ENCODE peak calls at places on chromosomes 12 and 14, in eight cellular contexts. E is transverse colon, Q is A549, U is suprapubic skin, L is H1, Z is stomach, T is ovary, A is sigmoid colon. D is an unnamed sample.

GRCh38 chr14:51652168-51653095 is 722 bp downstream of the FRMD6 start:
- DNase-seq in E (peak; percentile 35), Q (no peak), U (no peak), L (no peak), Z (peak; percentile 38), T (peak; percentile 47), A (peak; percentile 76), D (no peak)

GRCh38 chr12:112401054-112401453 is 8.4 kb downstream of the RPL6 start:
- DNase-seq in E (no peak), Q (no peak), U (no peak), L (no peak), Z (no peak), T (no peak), A (no peak), D (no peak)

GRCh38 chr12:29957835-29958234 is 174.1 kb upstream of the TMTC1 start:
- DNase-seq in E (no peak), Q (no peak), U (no peak), L (no peak), Z (no peak), T (no peak), A (no peak), D (no peak)

GRCh38 chr14:55701638-55702037 is 121.6 kb downstream of the KTN1 start:
- DNase-seq in E (no peak), Q (peak; percentile 33), U (no peak), L (no peak), Z (no peak), T (no peak), A (no peak), D (no peak)

GRCh38 chr12:130139971-130140547 is 22.2 kb upstream of the FZD10 start:
- DNase-seq in E (no peak), Q (peak; percentile 54), U (no peak), L (no peak), Z (no peak), T (peak; percentile 45), A (no peak), D (no peak)

GRCh38 chr12:68334136-68334535 is 2.0 kb upstream of the MDM1 start:
- DNase-seq in E (peak; percentile 36), Q (peak; percentile 60), U (no peak), L (no peak), Z (no peak), T (no peak), A (no peak), D (no peak)

GRCh38 chr12:65420941-65421340 is 142.5 kb downstream of the MSRB3 start:
- DNase-seq in E (no peak), Q (no peak), U (no peak), L (no peak), Z (no peak), T (no peak), A (no peak), D (no peak)

GRCh38 chr12:130831876-130832405 is 7.1 kb downstream of the STX2 start:
- DNase-seq in E (no peak), Q (no peak), U (peak; percentile 12), L (no peak), Z (no peak), T (no peak), A (no peak), D (no peak)

GRCh38 chr12:67070307-67070600 is 198.9 kb upstream of the CAND1 start:
- DNase-seq in E (no peak), Q (no peak), U (no peak), L (no peak), Z (no peak), T (no peak), A (no peak), D (no peak)

GRCh38 chr12:122860854-122861585 is 25.8 kb downstream of the HIP1R start:
- DNase-seq in E (no peak), Q (no peak), U (peak; percentile 82), L (no peak), Z (no peak), T (no peak), A (no peak), D (no peak)

GRCh38 chr12:102484017-102484731 is 3.8 kb upstream of the IGF1 start:
- DNase-seq in E (peak; percentile 54), Q (peak; percentile 61), U (no peak), L (no peak), Z (peak; percentile 52), T (peak; percentile 21), A (peak; percentile 76), D (peak; percentile 63)

GRCh38 chr12:2118481-2119255 is 65.9 kb downstream of the CACNA1C start:
- DNase-seq in E (no peak), Q (no peak), U (no peak), L (no peak), Z (no peak), T (no peak), A (peak; percentile 54), D (no peak)

GRCh38 chr12:14563051-14563450 is 4.6 kb downstream of the PLBD1 start:
- DNase-seq in E (no peak), Q (no peak), U (no peak), L (no peak), Z (peak; percentile 46), T (no peak), A (no peak), D (no peak)

GRCh38 chr14:104157303-104157928 is 19.0 kb downstream of the KIF26A start:
- DNase-seq in E (no peak), Q (no peak), U (no peak), L (no peak), Z (no peak), T (no peak), A (no peak), D (no peak)

GRCh38 chr14:65627315-65627714 is 214.8 kb downstream of the FUT8 start:
- DNase-seq in E (no peak), Q (no peak), U (no peak), L (no peak), Z (no peak), T (no peak), A (no peak), D (no peak)

GRCh38 chr14:65628664-65629063 is 216.1 kb downstream of the FUT8 start:
- DNase-seq in E (no peak), Q (no peak), U (no peak), L (no peak), Z (no peak), T (no peak), A (no peak), D (no peak)

GRCh38 chr14:65632487-65632886 is 220.0 kb downstream of the FUT8 start:
- DNase-seq in E (no peak), Q (no peak), U (no peak), L (no peak), Z (no peak), T (no peak), A (no peak), D (no peak)

GRCh38 chr14:65631040-65631439 is 218.5 kb downstream of the FUT8 start:
- DNase-seq in E (no peak), Q (no peak), U (no peak), L (no peak), Z (no peak), T (no peak), A (no peak), D (no peak)
- TF ChIP-seq EP300 in E (no peak), Q (no peak), U (no peak), L (no peak), Z (no peak), T (no peak), A (no peak), D (no peak)

DNA sequence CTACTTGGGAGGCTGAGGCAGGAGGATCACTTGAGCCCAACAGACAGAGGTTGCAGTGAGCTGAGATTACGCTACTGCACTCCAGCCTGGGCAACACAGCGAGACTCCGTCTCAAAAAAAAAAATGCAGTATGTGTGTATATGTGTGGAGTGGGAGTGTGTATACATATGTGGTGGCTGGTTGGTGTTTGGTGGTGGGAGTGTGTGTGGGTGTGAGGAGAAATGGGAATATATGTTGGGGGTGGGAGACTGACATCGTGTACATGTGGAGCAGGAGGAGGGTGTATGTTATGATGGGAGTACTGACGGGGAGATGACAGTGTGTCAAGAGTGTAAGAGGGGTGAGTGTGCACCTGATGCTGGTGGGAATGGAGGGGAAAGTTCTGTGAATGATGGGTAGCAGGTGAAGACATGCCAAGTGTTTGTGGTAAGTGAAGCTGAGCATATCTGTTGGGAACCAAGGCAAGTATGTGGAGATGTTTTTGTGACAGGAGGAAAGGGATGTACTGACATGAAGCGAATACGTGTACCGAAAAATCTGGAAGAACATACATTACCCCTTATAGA is 4.2 kb downstream of the PNMA1 start:
- DNase-seq in E (no peak), Q (no peak), U (no peak), L (no peak), Z (no peak), T (no peak), A (no peak), D (no peak)
- TF ChIP-seq POLR2A in E (no peak), Q (no peak), U (no peak), L (no peak), Z (no peak), T (no peak), A (no peak), D (no peak)

GRCh38 chr14:106039400-106039799 is 513.0 kb downstream of the TMEM121 start:
- DNase-seq in E (peak; percentile 29), Q (peak; percentile 43), U (no peak), L (no peak), Z (no peak), T (no peak), A (no peak), D (no peak)
- TF ChIP-seq EP300 in E (no peak), Q (no peak), U (no peak), L (no peak), Z (no peak), T (no peak), A (no peak), D (no peak)

GRCh38 chr14:61476105-61476736 is 154.8 kb downstream of the PRKCH start:
- DNase-seq in E (no peak), Q (no peak), U (no peak), L (no peak), Z (no peak), T (no peak), A (no peak), D (no peak)

GRCh38 chr14:61477845-61478438 is 156.6 kb downstream of the PRKCH start:
- DNase-seq in E (peak; percentile 77), Q (peak; percentile 70), U (no peak), L (no peak), Z (peak; percentile 89), T (no peak), A (peak; percentile 80), D (no peak)

GRCh38 chr14:61478971-61479473 is 157.6 kb downstream of the PRKCH start:
- DNase-seq in E (no peak), Q (no peak), U (no peak), L (no peak), Z (no peak), T (no peak), A (no peak), D (no peak)

GRCh38 chr14:61475316-61475715 is 153.9 kb downstream of the PRKCH start:
- DNase-seq in E (no peak), Q (peak; percentile 80), U (no peak), L (no peak), Z (no peak), T (no peak), A (no peak), D (no peak)

DNA sequence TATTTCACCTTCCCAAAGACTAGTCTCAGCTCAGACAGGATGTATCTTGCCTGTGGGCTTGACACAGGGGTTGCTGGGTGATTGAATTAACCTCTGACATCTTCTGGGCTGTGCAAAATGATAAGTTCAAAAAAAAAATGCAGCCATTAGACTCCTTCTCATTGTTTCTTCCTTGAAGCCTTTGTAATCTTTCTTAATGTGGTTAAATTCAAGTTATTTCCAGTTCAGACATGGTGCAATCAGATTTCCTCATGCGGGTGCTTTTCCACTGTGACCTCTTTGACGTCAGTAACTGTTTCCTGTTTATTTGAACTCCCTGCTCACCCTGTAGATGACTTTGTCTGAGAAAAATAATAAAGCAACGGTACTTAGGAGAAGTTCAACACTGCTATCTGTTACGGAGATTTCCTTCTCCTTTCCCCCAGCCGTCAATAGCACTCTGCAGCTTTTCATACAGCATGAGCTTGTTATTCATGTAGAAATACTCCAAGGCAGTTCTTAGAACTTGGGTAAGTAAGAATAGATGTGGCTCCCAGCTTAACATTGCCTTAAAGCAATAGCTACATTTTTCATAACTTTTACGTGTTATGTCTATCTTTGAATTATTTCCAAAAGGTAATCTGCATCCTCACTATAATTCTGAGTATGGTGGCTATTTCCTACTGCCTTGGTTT is 155.5 kb downstream of the PRKCH start:
- DNase-seq in E (peak; percentile 48), Q (peak; percentile 94), U (no peak), L (no peak), Z (peak; percentile 48), T (no peak), A (peak; percentile 76), D (peak; percentile 82)
- TF ChIP-seq POLR2A in E (peak; percentile 60), Q (no peak), U (no peak), L (no peak), Z (no peak), T (peak; percentile 16), A (no peak), D (no peak)

D was measured in tibial nerve.